ENCODE peak calls at places on chromosomes 11 and 22, in nine cellular contexts. Y is OCI-LY7, W is lower lobe of right lung, I is heart left ventricle, K is neuronal stem cell, F is substantia nigra, U is PC-9, N is left ventricle myocardium inferior, D is K562. V is an unnamed sample.

GRCh38 chr22:39514373-39514973 is 5.9 kb upstream of the ATF4 start:
- DNase-seq in W (peak; percentile 69), F (peak; percentile 65), D (no peak), Y (peak; percentile 40), K (no peak), N (peak; percentile 62), I (peak; percentile 72), U (peak; percentile 66), V (no peak)

GRCh38 chr11:74388678-74389327 is 9.4 kb downstream of the PGM2L1 start:
- DNase-seq in F (peak; percentile 46), Y (peak; percentile 63), K (peak; percentile 33), N (no peak), U (no peak), D (peak; percentile 40), I (no peak), W (no peak), V (no peak)

GRCh38 chr11:2769779-2770555 is 70.2 kb upstream of the KCNQ1OT1 start:
- DNase-seq in I (peak; percentile 46), N (no peak), D (no peak), F (no peak), K (no peak), Y (no peak), U (no peak), W (peak; percentile 40), V (peak; percentile 49)

GRCh38 chr11:74839971-74840370 is 91.3 kb downstream of the RNF169 start:
- DNase-seq in D (peak; percentile 29), F (no peak), N (no peak), I (no peak), U (no peak), W (no peak), Y (no peak), K (no peak), V (no peak)

GRCh38 chr11:9573775-9574555 is 495 bp downstream of the WEE1 start:
- DNase-seq in I (peak; percentile 72), U (no peak), D (peak; percentile 32), K (no peak), N (peak; percentile 37), Y (peak; percentile 48), W (peak; percentile 58), F (peak; percentile 31), V (peak; percentile 89)

GRCh38 chr11:73854680-73855079 is 22.0 kb downstream of the COA4 start:
- DNase-seq in N (no peak), Y (no peak), I (no peak), D (no peak), W (no peak), K (no peak), U (no peak), F (no peak), V (no peak)

GRCh38 chr11:29271616-29272015 is 745.2 kb downstream of the KCNA4 start:
- DNase-seq in I (no peak), N (no peak), U (no peak), D (no peak), K (no peak), F (no peak), W (no peak), Y (no peak), V (no peak)

GRCh38 chr22:32286290-32286840 is 31.2 kb upstream of the SLC5A4 start:
- DNase-seq in I (no peak), F (no peak), W (no peak), Y (no peak), K (no peak), U (no peak), D (no peak), N (no peak), V (no peak)

DNA sequence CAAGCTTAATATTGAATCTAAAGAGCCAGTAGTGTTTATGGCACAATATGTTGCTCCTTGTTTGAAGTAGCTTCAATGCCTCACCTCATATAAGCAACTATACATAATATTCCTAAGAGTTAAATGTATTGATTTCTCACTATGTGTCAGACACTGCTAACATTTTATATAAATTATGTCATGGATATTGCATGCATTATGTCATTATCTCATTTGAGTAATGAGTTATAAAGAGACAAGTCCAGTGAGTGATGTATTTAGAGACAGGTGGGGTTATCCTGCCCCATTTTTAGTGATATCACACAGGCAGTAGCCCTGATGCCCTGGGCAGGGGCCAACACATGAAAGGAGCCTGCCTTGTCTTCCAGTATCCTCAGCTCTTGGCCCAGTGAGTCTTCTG is 247.0 kb upstream of the SESN3 start:
- DNase-seq in N (no peak), D (no peak), U (no peak), K (no peak), I (no peak), F (no peak), Y (no peak), W (no peak), V (no peak)
- H3K27ac ChIP-seq in N (no peak overlapping the region), D (no peak overlapping the region), U (no peak overlapping the region), K (no peak overlapping the region), I (no peak overlapping the region), F (no peak overlapping the region), Y (no peak overlapping the region), W (no peak overlapping the region), V (no peak overlapping the region)

GRCh38 chr22:27827586-27828213 is 26.1 kb upstream of the MN1 start:
- DNase-seq in K (no peak), I (no peak), N (no peak), Y (no peak), F (no peak), U (no peak), D (no peak), W (no peak), V (no peak)
- H3K27ac ChIP-seq in K (no peak overlapping the region), I (peak overlapping the region; percentile 79), N (peak overlapping the region; percentile 64), Y (no peak overlapping the region), F (no peak overlapping the region), U (no peak overlapping the region), D (no peak overlapping the region), W (no peak overlapping the region), V (no peak overlapping the region)

GRCh38 chr11:36945384-36945783 is 347.3 kb upstream of the RAG2 start:
- DNase-seq in F (no peak), D (no peak), U (no peak), N (no peak), Y (peak; percentile 3), I (no peak), K (no peak), W (no peak), V (no peak)

GRCh38 chr11:36953986-36954385 is 355.9 kb upstream of the RAG2 start:
- DNase-seq in K (no peak), D (no peak), F (no peak), N (no peak), Y (no peak), W (no peak), U (no peak), I (no peak), V (no peak)

DNA sequence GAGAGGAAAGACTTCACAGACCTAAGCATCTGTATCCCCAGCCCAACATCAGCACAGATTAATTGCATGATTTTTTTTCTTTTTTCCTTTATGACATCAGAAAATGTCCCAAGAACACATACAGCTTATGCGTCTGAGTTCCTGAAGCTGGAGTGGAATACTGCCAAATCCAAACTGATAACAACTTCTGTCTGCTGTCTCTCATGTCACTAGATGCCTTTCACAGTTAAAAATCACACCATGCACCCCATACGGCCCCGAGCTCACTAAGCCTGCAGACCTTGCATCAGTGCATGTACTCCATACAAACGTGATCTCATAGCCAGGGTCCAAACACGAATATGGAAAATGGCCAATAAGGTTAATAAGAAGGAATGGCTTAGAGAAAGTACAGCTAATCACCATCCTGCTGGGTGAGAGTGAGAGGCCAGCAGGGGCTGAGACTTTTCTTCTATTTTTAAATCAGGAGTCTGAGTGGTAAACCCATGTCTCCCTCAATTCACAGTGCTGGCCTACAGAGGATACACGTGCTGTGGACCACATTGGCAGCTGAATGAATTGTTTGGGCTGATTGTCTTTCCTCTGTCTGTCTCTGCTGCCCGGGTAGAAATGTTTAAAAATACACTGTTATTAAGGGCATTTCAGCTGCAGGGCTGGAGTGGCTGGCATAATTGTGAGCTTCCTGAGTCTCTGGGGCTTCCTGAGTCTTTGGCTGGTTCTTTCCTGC is 350.6 kb upstream of the RAG2 start:
- DNase-seq in N (no peak), I (no peak), F (no peak), D (no peak), K (no peak), U (no peak), Y (no peak), W (no peak), V (no peak)
- H3K27ac ChIP-seq in N (no peak overlapping the region), I (no peak overlapping the region), F (no peak overlapping the region), D (no peak overlapping the region), K (no peak overlapping the region), U (no peak overlapping the region), Y (no peak overlapping the region), W (no peak overlapping the region), V (no peak overlapping the region)

DNA sequence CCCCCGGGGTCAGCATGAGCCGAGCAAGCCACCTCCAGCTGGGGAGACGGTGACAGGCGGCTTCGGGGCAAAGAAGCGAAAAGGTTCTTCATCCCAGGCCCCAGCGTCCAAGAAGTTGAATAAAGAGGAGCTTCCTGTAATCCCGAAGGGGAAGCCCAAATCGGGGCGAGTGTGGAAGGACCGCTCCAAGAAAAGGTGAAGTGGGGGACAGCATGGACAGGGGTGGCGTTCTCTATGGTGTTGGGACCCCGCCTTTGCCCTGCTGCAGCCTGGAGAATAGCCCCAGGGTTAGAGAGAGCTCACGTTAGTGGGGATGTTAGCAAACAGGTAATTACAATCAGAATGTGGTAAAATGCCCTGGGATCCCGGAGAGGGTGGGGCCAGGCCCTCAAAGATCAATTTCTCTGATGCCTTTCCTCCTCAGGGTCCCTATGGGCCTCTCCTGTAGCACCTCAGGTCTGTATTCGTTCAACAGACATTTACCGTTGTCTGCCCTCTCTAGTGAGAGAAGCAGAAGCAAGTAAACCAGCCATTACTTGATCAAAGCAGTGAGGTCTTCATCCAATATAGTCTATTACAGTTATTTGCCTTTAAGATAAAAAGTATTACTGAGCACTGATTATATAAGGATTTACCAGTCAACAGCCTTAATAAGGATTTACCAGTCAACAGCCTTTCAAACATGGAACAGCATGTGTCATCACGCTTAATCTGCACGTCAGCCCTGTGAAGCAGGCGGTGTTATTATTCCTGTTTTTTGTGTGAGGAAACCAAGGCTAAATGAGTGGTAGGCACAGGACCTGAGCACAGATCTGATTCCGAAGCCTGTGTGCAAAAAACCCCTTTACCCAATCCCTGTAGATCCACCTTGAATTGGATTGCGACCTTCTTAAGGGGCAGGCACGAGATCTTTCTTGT is 1.0 kb downstream of the CCDC86 start:
- DNase-seq in F (no peak), N (no peak), I (no peak), W (no peak), K (no peak), D (no peak), U (peak; percentile 14), Y (no peak), V (no peak)
- H3K27ac ChIP-seq in F (peak overlapping the region; percentile 56), N (peak overlapping the region; percentile 88), I (peak overlapping the region; percentile 67), W (peak overlapping the region; percentile 85), K (no peak overlapping the region), D (peak overlapping the region; percentile 70), U (peak overlapping the region; percentile 52), Y (peak overlapping the region; percentile 29), V (peak overlapping the region; percentile 79)

GRCh38 chr22:25484916-25485315 is 79.6 kb upstream of the GRK3 start:
- DNase-seq in F (no peak), Y (no peak), W (no peak), U (no peak), N (no peak), I (no peak), D (no peak), K (no peak), V (no peak)
- H3K27ac ChIP-seq in F (no peak overlapping the region), Y (no peak overlapping the region), W (no peak overlapping the region), U (no peak overlapping the region), N (no peak overlapping the region), I (no peak overlapping the region), D (no peak overlapping the region), K (no peak overlapping the region), V (no peak overlapping the region)

DNA sequence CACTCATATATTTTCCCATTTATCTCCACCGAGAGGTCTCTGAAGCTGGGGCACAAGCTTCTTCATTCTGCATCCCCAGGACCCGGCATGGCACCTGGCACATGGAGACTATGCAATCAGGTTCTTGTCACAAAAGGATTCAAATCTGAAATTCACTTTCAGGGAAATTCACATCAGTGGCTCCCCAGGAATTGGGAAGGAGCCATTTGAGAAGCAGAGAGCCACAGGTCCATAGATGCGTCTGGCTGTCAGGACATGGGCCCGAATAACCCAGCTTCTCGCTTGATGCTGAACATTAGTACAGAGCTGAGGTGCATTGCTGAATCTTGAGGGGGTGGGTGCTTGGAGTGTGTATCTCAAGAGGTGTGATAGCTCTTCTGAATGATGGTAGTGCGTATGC is 82.5 kb downstream of the TSPAN18 start:
- DNase-seq in N (no peak), K (no peak), Y (no peak), I (no peak), D (no peak), U (no peak), W (no peak), F (no peak), V (peak; percentile 23)
- H3K27ac ChIP-seq in N (no peak overlapping the region), K (no peak overlapping the region), Y (no peak overlapping the region), I (no peak overlapping the region), D (no peak overlapping the region), U (no peak overlapping the region), W (no peak overlapping the region), F (no peak overlapping the region), V (no peak overlapping the region)

V was measured in spleen.